ENCODE peak calls at places on chromosomes 16 and 17, in eight cellular contexts. C, K, L, V, P, R, M and T are unnamed samples.
A peak's percentile ranks its signal among the peaks of the same experiment; 100 is the strongest.

GRCh38 chr17:67779098-67779672 is 46.1 kb upstream of the BPTF start:
- DNase-seq in C (peak; percentile 4), K (peak; percentile 71), L (no peak), V (no peak), P (peak; percentile 19), R (peak; percentile 79), M (no peak), T (no peak)

GRCh38 chr16:87853411-87854052 is 15.8 kb downstream of the SLC7A5 start:
- DNase-seq in C (peak; percentile 83), K (peak; percentile 92), L (peak; percentile 67), V (peak; percentile 97), P (peak; percentile 80), R (peak; percentile 84), M (peak; percentile 98), T (peak; percentile 73)

GRCh38 chr17:69056179-69056823 is 4.4 kb downstream of the ABCA9 start:
- DNase-seq in C (no peak), K (no peak), L (no peak), V (no peak), P (no peak), R (no peak), M (no peak), T (no peak)

GRCh38 chr16:88913870-88914269 is 47.4 kb upstream of the PABPN1L start:
- DNase-seq in C (no peak), K (no peak), L (no peak), V (no peak), P (no peak), R (no peak), M (no peak), T (no peak)

GRCh38 chr16:64771273-64771672 is 350.6 kb downstream of the CDH11 start:
- DNase-seq in C (peak; percentile 23), K (no peak), L (no peak), V (no peak), P (no peak), R (no peak), M (no peak), T (no peak)

GRCh38 chr17:65657251-65657828 is 95.9 kb upstream of the AXIN2 start:
- DNase-seq in C (peak; percentile 65), K (no peak), L (no peak), V (no peak), P (no peak), R (no peak), M (no peak), T (no peak)

GRCh38 chr16:49986351-49987124 is 38.5 kb upstream of the CNEP1R1 start:
- DNase-seq in C (no peak), K (no peak), L (no peak), V (no peak), P (peak; percentile 3), R (peak; percentile 70), M (no peak), T (no peak)

GRCh38 chr16:50310308-50311133 is 44.2 kb downstream of the ADCY7 start:
- DNase-seq in C (no peak), K (peak; percentile 26), L (no peak), V (peak; percentile 79), P (no peak), R (no peak), M (no peak), T (no peak)

GRCh38 chr16:84032458-84033178 is 10.0 kb downstream of the SLC38A8 start:
- DNase-seq in C (no peak), K (no peak), L (no peak), V (no peak), P (no peak), R (no peak), M (no peak), T (no peak)

GRCh38 chr17:57607553-57608120 is 137.5 kb downstream of the CCDC182 start:
- DNase-seq in C (peak; percentile 89), K (no peak), L (no peak), V (no peak), P (no peak), R (no peak), M (peak; percentile 67), T (no peak)

GRCh38 chr16:58578642-58579041 is 51.0 kb downstream of the CNOT1 start:
- DNase-seq in C (peak; percentile 16), K (no peak), L (no peak), V (no peak), P (no peak), R (no peak), M (no peak), T (no peak)

GRCh38 chr17:75242461-75243042 is 18.9 kb downstream of the GGA3 start:
- DNase-seq in C (no peak), K (peak; percentile 82), L (no peak), V (no peak), P (no peak), R (no peak), M (no peak), T (peak; percentile 26)

GRCh38 chr17:64126918-64127317 is 3.0 kb downstream of the ERN1 start:
- DNase-seq in C (peak; percentile 85), K (no peak), L (no peak), V (no peak), P (no peak), R (no peak), M (no peak), T (no peak)

GRCh38 chr17:9239260-9239820 is 218.0 kb downstream of the NTN1 start:
- DNase-seq in C (no peak), K (no peak), L (no peak), V (no peak), P (no peak), R (no peak), M (peak; percentile 24), T (no peak)

GRCh38 chr17:16488572-16488997 is 3.4 kb downstream of the LRRC75A start:
- DNase-seq in C (no peak), K (no peak), L (no peak), V (no peak), P (no peak), R (no peak), M (no peak), T (no peak)

GRCh38 chr17:75504347-75505151 is 10.8 kb downstream of the CASKIN2 start:
- DNase-seq in C (peak; percentile 20), K (peak; percentile 88), L (no peak), V (no peak), P (no peak), R (no peak), M (peak; percentile 49), T (peak; percentile 41)

GRCh38 chr16:70592106-70592571 is 54.2 kb upstream of the IL34 start:
- DNase-seq in C (no peak), K (no peak), L (no peak), V (no peak), P (no peak), R (no peak), M (no peak), T (no peak)

DNA sequence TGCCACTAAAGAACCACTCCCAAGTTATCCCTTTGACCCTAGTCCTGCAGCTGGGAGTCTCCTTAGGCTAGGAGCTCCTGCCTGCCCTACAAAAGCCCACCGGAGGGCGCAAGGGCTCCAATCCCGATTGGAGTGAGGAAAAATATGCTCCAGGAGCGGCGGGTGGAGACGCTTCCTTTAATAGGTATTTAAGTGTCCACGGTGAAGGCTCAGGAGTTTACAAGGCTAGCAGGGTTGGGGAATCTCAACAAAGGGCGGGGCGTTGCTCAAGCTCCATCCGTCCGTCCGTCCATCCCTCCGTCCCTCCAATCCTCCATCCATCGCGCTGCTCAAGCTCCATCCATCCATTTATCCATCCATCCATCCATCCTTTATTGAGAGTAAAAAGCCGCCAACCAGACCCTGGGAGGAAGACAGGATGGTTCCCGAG is 556 bp upstream of the SPNS1 start:
- DNase-seq in C (peak; percentile 54), K (no peak), L (peak; percentile 41), V (no peak), P (peak; percentile 7), R (peak; percentile 53), M (no peak), T (no peak)
- TF ChIP-seq CTCF in C (peak; percentile 56), K (peak; percentile 54), L (peak; percentile 92), V (peak; percentile 77), P (peak; percentile 81), R (peak; percentile 86), M (peak; percentile 42), T (no peak)

GRCh38 chr16:78478267-78478821 is 378.9 kb downstream of the WWOX start:
- DNase-seq in C (no peak), K (no peak), L (no peak), V (no peak), P (no peak), R (no peak), M (no peak), T (no peak)
- TF ChIP-seq CTCF in C (no peak), K (no peak), L (no peak), V (no peak), P (no peak), R (no peak), M (peak; percentile 32), T (no peak)

GRCh38 chr16:27181020-27181419 is 22.3 kb upstream of the KDM8 start:
- DNase-seq in C (no peak), K (no peak), L (no peak), V (no peak), P (no peak), R (no peak), M (no peak), T (no peak)
- TF ChIP-seq CTCF in C (peak; percentile 38), K (no peak), L (no peak), V (no peak), P (no peak), R (no peak), M (no peak), T (no peak)

GRCh38 chr16:30834130-30834740 is 47.2 kb upstream of the ZNF629 start:
- DNase-seq in C (no peak), K (no peak), L (no peak), V (no peak), P (no peak), R (no peak), M (no peak), T (no peak)

GRCh38 chr16:30830072-30830417 is 43.0 kb upstream of the ZNF629 start:
- DNase-seq in C (no peak), K (no peak), L (no peak), V (no peak), P (no peak), R (no peak), M (no peak), T (no peak)

DNA sequence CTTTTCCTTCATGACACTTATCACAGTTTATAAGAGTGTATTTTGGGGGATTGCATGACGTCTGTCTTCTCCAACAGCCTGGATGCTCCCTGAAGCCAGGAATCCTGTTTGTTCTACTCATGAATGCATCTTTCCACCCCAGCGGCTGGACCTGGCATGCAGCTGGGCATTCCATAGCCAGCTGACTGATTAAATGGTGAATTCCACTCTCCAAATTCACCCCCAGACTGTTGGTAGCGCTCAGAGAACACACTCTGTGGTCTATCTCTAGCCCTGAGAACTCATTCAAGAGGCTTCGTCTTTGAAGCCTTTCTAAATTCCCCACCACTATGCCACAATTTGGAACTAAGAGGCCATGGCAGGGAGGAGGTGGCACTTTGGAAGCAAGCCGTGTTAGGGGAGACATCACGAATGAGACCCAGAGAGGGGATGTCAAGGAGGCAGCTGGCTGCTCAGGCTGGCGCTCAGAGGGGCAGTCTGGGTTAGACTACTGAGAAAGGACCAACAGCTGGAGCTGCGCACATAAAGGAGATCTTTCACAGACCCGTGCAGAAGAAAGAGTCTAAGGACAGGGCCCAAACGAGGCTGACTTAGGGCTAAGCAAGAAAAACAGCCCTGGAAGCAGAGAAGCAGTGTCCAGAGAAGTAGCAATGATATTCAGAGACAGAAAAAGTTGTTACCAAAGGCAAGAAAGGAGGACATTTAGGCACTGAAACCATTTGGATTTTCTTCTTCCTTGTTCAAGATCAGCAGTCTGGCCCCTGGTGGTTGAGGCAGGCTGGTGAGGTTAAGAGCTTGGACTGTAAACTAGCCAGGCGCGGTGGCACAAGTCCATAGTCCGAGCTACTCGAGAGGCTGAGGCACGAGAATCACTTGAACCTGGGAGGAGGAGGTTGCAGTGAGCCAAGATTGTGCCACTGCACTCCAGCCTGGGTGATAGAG is 42.4 kb upstream of the ZNF629 start:
- DNase-seq in C (no peak), K (no peak), L (no peak), V (no peak), P (no peak), R (no peak), M (no peak), T (no peak)
- TF ChIP-seq CTCF in C (peak; percentile 6), K (no peak), L (peak; percentile 21), V (no peak), P (no peak), R (no peak), M (no peak), T (no peak)